ENCODE peak calls at places on chromosome 18, in five cellular contexts. One of them, this sample, is unnamed.

GRCh38 chr18:67456691-67457090 is 59.8 kb downstream of the DSEL start:
- DNase-seq in neuronal stem cell: no peak
- DNase-seq in IMR-90: no peak
- DNase-seq in mesenchymal stem cell: peak
- DNase-seq in mesendoderm: no peak
- DNase-seq in this sample: no peak

GRCh38 chr18:7950380-7951143 is 383.4 kb downstream of the PTPRM start:
- DNase-seq in mesenchymal stem cell: peak
- DNase-seq in neuronal stem cell: no peak
- DNase-seq in mesendoderm: peak
- DNase-seq in IMR-90: peak
- DNase-seq in this sample: no peak

GRCh38 chr18:63078471-63078870 is 241.1 kb downstream of the BCL2 start:
- DNase-seq in mesenchymal stem cell: no peak
- DNase-seq in IMR-90: no peak
- DNase-seq in neuronal stem cell: no peak
- DNase-seq in mesendoderm: no peak
- DNase-seq in this sample: no peak

GRCh38 chr18:59730896-59731295 is 33.7 kb upstream of the CCBE1 start:
- DNase-seq in mesenchymal stem cell: no peak
- DNase-seq in mesendoderm: no peak
- DNase-seq in neuronal stem cell: no peak
- DNase-seq in IMR-90: no peak
- DNase-seq in this sample: no peak

GRCh38 chr18:44777429-44778192 is 96.9 kb downstream of the SETBP1 start:
- DNase-seq in mesendoderm: no peak
- DNase-seq in mesenchymal stem cell: no peak
- DNase-seq in neuronal stem cell: no peak
- DNase-seq in IMR-90: no peak
- DNase-seq in this sample: no peak

GRCh38 chr18:76410660-76411417 is 84.2 kb downstream of the ZNF516 start:
- DNase-seq in mesenchymal stem cell: no peak
- DNase-seq in IMR-90: no peak
- DNase-seq in neuronal stem cell: no peak
- DNase-seq in mesendoderm: no peak
- DNase-seq in this sample: peak

GRCh38 chr18:61322265-61322873 is 10.9 kb upstream of the CDH20 start:
- DNase-seq in IMR-90: peak
- DNase-seq in mesendoderm: peak
- DNase-seq in mesenchymal stem cell: peak
- DNase-seq in neuronal stem cell: peak
- DNase-seq in this sample: peak

GRCh38 chr18:24270937-24271380 is 126.7 kb downstream of the OSBPL1A start:
- DNase-seq in IMR-90: peak
- DNase-seq in mesenchymal stem cell: peak
- DNase-seq in mesendoderm: peak
- DNase-seq in neuronal stem cell: peak
- DNase-seq in this sample: no peak

GRCh38 chr18:24170389-24170788 is 31.5 kb downstream of the CABYR start:
- DNase-seq in neuronal stem cell: no peak
- DNase-seq in mesenchymal stem cell: no peak
- DNase-seq in IMR-90: no peak
- DNase-seq in mesendoderm: no peak
- DNase-seq in this sample: no peak

GRCh38 chr18:75527848-75528247 is 100.3 kb upstream of the SMIM21 start:
- DNase-seq in mesendoderm: no peak
- DNase-seq in IMR-90: no peak
- DNase-seq in neuronal stem cell: no peak
- DNase-seq in mesenchymal stem cell: no peak
- DNase-seq in this sample: no peak

GRCh38 chr18:43563780-43564179 is 286.5 kb upstream of the SYT4 start:
- DNase-seq in neuronal stem cell: peak
- DNase-seq in mesenchymal stem cell: peak
- DNase-seq in IMR-90: peak
- DNase-seq in mesendoderm: peak
- DNase-seq in this sample: peak

GRCh38 chr18:39661856-39662366 is 2096.3 kb upstream of the CELF4 start:
- DNase-seq in neuronal stem cell: no peak
- DNase-seq in mesenchymal stem cell: no peak
- DNase-seq in IMR-90: no peak
- DNase-seq in mesendoderm: no peak
- DNase-seq in this sample: no peak

GRCh38 chr18:61922435-61922834 is 29.6 kb upstream of the RNF152 start:
- DNase-seq in IMR-90: peak
- DNase-seq in mesendoderm: no peak
- DNase-seq in neuronal stem cell: no peak
- DNase-seq in mesenchymal stem cell: no peak
- DNase-seq in this sample: no peak

GRCh38 chr18:56889621-56890020 is 238.5 kb downstream of the WDR7 start:
- DNase-seq in mesendoderm: peak
- DNase-seq in mesenchymal stem cell: no peak
- DNase-seq in IMR-90: no peak
- DNase-seq in neuronal stem cell: no peak
- DNase-seq in this sample: no peak

GRCh38 chr18:68960355-68960754 is 162.5 kb downstream of the CCDC102B start:
- DNase-seq in mesendoderm: peak
- DNase-seq in neuronal stem cell: no peak
- DNase-seq in IMR-90: no peak
- DNase-seq in mesenchymal stem cell: no peak
- DNase-seq in this sample: no peak

GRCh38 chr18:9712130-9712577 is 4.1 kb downstream of the RAB31 start:
- DNase-seq in mesenchymal stem cell: no peak
- DNase-seq in mesendoderm: peak
- DNase-seq in neuronal stem cell: no peak
- DNase-seq in IMR-90: no peak
- DNase-seq in this sample: no peak

GRCh38 chr18:79962835-79963657 is 1.4 kb upstream of the HSBP1L1 start:
- DNase-seq in mesendoderm: no peak
- DNase-seq in mesenchymal stem cell: no peak
- DNase-seq in IMR-90: no peak
- DNase-seq in neuronal stem cell: no peak
- DNase-seq in this sample: no peak

GRCh38 chr18:55475467-55475866 is 112.5 kb downstream of the TCF4 start:
- DNase-seq in neuronal stem cell: no peak
- DNase-seq in mesendoderm: no peak
- DNase-seq in mesenchymal stem cell: no peak
- DNase-seq in IMR-90: no peak
- DNase-seq in this sample: no peak

GRCh38 chr18:55478301-55478660 is 109.7 kb downstream of the TCF4 start:
- DNase-seq in neuronal stem cell: no peak
- DNase-seq in mesendoderm: no peak
- DNase-seq in IMR-90: peak
- DNase-seq in mesenchymal stem cell: no peak
- DNase-seq in this sample: no peak

GRCh38 chr18:55475916-55476315 is 112.1 kb downstream of the TCF4 start:
- DNase-seq in mesendoderm: no peak
- DNase-seq in mesenchymal stem cell: no peak
- DNase-seq in neuronal stem cell: no peak
- DNase-seq in IMR-90: no peak
- DNase-seq in this sample: no peak

GRCh38 chr18:55479656-55480420 is 108.2 kb downstream of the TCF4 start:
- DNase-seq in mesendoderm: no peak
- DNase-seq in IMR-90: no peak
- DNase-seq in mesenchymal stem cell: no peak
- DNase-seq in neuronal stem cell: no peak
- DNase-seq in this sample: no peak

DNA sequence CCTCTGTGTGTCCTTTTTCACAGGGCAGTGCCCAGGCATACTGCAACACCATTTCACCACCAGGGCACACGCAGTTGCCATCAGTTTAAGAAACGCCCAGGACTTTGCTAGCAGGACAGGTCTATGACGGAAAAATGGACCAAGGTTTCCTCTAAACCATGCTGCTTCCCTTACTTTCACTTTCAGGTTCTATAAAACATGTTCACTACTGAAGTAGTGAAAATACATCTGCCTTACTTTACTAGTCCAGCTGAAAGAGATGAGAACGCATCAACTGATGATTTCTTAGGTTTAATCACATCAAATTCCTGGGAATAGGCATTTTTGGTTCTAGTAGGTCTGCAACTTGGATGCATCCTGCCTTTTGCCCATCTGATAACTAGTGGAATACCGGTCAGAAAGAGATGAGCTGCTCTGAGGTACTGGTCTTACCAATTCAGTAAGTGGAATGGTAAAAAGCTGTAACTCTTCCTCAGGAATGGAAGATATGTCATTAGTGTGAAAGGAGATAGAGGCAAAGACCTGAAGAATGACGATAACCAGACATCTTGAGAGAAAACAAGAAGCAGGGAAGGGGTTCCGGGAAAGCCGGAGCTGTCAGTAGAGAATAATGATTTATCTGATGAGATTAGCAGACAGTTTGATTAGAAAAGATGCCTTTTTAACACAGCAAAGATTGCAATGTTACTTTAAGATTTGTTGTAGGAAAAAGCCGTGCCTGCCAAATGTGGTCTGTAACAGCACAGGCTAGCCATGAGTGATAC is 110.3 kb downstream of the TCF4 start:
- DNase-seq in mesendoderm: peak
- DNase-seq in neuronal stem cell: no peak
- DNase-seq in mesenchymal stem cell: peak
- DNase-seq in IMR-90: peak
- DNase-seq in this sample: no peak
- H3K4ac ChIP-seq in mesendoderm: no peak
- H3K4ac ChIP-seq in neuronal stem cell: no peak
- H3K4ac ChIP-seq in mesenchymal stem cell: peak
- H3K4ac ChIP-seq in IMR-90: peak
- H3K4ac ChIP-seq in this sample: no peak

GRCh38 chr18:2905802-2906521 is 59.2 kb downstream of the EMILIN2 start:
- DNase-seq in mesendoderm: peak
- DNase-seq in neuronal stem cell: no peak
- DNase-seq in mesenchymal stem cell: peak
- DNase-seq in IMR-90: no peak
- DNase-seq in this sample: peak

GRCh38 chr18:2907459-2908145 is 60.8 kb downstream of the EMILIN2 start:
- DNase-seq in mesenchymal stem cell: no peak
- DNase-seq in IMR-90: no peak
- DNase-seq in mesendoderm: no peak
- DNase-seq in neuronal stem cell: no peak
- DNase-seq in this sample: no peak

GRCh38 chr18:2908166-2908945 is 61.5 kb downstream of the EMILIN2 start:
- DNase-seq in mesenchymal stem cell: no peak
- DNase-seq in mesendoderm: no peak
- DNase-seq in IMR-90: no peak
- DNase-seq in neuronal stem cell: no peak
- DNase-seq in this sample: no peak

GRCh38 chr18:2908946-2909335 is 62.1 kb downstream of the EMILIN2 start:
- DNase-seq in mesenchymal stem cell: no peak
- DNase-seq in neuronal stem cell: no peak
- DNase-seq in IMR-90: no peak
- DNase-seq in mesendoderm: no peak
- DNase-seq in this sample: no peak

GRCh38 chr18:2906522-2907458 is 60.0 kb downstream of the EMILIN2 start:
- DNase-seq in mesenchymal stem cell: peak
- DNase-seq in neuronal stem cell: no peak
- DNase-seq in IMR-90: no peak
- DNase-seq in mesendoderm: peak
- DNase-seq in this sample: peak
- H4K8ac ChIP-seq in mesenchymal stem cell: peak
- H4K8ac ChIP-seq in neuronal stem cell: no peak
- H4K8ac ChIP-seq in IMR-90: no peak
- H4K8ac ChIP-seq in mesendoderm: peak
- H4K8ac ChIP-seq in this sample: no peak

GRCh38 chr18:13222371-13223281 is 4.1 kb downstream of the LDLRAD4 start:
- DNase-seq in mesenchymal stem cell: peak
- DNase-seq in IMR-90: peak
- DNase-seq in mesendoderm: no peak
- DNase-seq in neuronal stem cell: no peak
- DNase-seq in this sample: no peak
- H3K4ac ChIP-seq in mesenchymal stem cell: no peak
- H3K4ac ChIP-seq in IMR-90: no peak
- H3K4ac ChIP-seq in mesendoderm: no peak
- H3K4ac ChIP-seq in neuronal stem cell: no peak
- H3K4ac ChIP-seq in this sample: no peak

GRCh38 chr18:6927136-6927535 is 190.5 kb downstream of the LAMA1 start:
- DNase-seq in neuronal stem cell: no peak
- DNase-seq in IMR-90: no peak
- DNase-seq in mesendoderm: peak
- DNase-seq in mesenchymal stem cell: no peak
- DNase-seq in this sample: no peak

GRCh38 chr18:6928359-6928758 is 189.2 kb downstream of the LAMA1 start:
- DNase-seq in mesenchymal stem cell: no peak
- DNase-seq in neuronal stem cell: no peak
- DNase-seq in mesendoderm: no peak
- DNase-seq in IMR-90: no peak
- DNase-seq in this sample: no peak

GRCh38 chr18:6934859-6935258 is 182.7 kb downstream of the LAMA1 start:
- DNase-seq in neuronal stem cell: no peak
- DNase-seq in mesenchymal stem cell: no peak
- DNase-seq in IMR-90: no peak
- DNase-seq in mesendoderm: no peak
- DNase-seq in this sample: no peak

GRCh38 chr18:6929370-6930102 is 188.1 kb downstream of the LAMA1 start:
- DNase-seq in mesendoderm: peak
- DNase-seq in mesenchymal stem cell: no peak
- DNase-seq in neuronal stem cell: no peak
- DNase-seq in IMR-90: no peak
- DNase-seq in this sample: peak
- H4K8ac ChIP-seq in mesendoderm: no peak
- H4K8ac ChIP-seq in mesenchymal stem cell: no peak
- H4K8ac ChIP-seq in neuronal stem cell: no peak
- H4K8ac ChIP-seq in IMR-90: no peak
- H4K8ac ChIP-seq in this sample: no peak

DNA sequence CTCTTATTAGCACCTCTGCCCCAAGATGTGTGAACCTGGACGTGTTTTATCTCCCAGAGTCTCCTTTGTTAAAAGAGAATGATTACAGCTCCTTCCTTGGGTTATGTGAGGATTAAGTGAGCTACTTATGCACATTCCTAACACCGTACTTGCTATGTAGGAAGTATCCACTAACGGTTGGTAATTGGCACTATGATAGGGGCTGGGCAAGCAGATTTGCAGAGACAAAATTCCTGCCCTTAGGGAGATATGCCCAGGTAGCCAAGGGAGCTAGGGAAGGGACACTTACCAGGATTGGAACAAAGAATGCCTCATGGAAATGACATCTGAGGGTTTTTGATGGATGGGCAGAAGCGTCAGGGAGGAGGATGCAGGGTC is 11.5 kb upstream of the ALPK2 start:
- DNase-seq in mesendoderm: peak
- DNase-seq in IMR-90: no peak
- DNase-seq in mesenchymal stem cell: no peak
- DNase-seq in neuronal stem cell: no peak
- DNase-seq in this sample: no peak
- H3K4ac ChIP-seq in mesendoderm: peak
- H3K4ac ChIP-seq in IMR-90: peak
- H3K4ac ChIP-seq in mesenchymal stem cell: no peak
- H3K4ac ChIP-seq in neuronal stem cell: no peak
- H3K4ac ChIP-seq in this sample: no peak

This sample was measured in H9.